ENCODE peak calls at places on chromosomes 13 and 19, in six cellular contexts. S is T-helper 22 cell; G is GM12865; O is stimulated activated naive CD4-positive, alpha-beta T cell treated with Interleukin-2 at 50 U/mL for 16 hours; W is sciatic nerve; Q is stimulated activated CD8-positive, alpha-beta memory T cell treated with anti-CD3 and anti-CD28 coated beads, Interleukin-12 subunit alpha, Interleukin-12 subunit beta, amount 100 ng/mL, for 4 hours. Y is an unnamed sample.

GRCh38 chr13:32255744-32256120 is 59.4 kb downstream of the ZAR1L start:
- DNase-seq in S (no peak), G (no peak), O (no peak), W (no peak), Q (no peak), Y (no peak)

GRCh38 chr19:3387645-3388589 is 21.5 kb downstream of the NFIC start:
- DNase-seq in S (no peak), G (no peak), O (no peak), W (peak; percentile 90), Q (no peak), Y (no peak)

GRCh38 chr13:21137696-21138095 is 38.7 kb downstream of the SKA3 start:
- DNase-seq in S (no peak), G (no peak), O (no peak), W (no peak), Q (no peak), Y (no peak)

GRCh38 chr13:21365574-21365973 is 93.5 kb downstream of the ZDHHC20 start:
- DNase-seq in S (no peak), G (no peak), O (no peak), W (no peak), Q (peak; percentile 9), Y (peak; percentile 31)

GRCh38 chr13:34162545-34162936 is 344.6 kb downstream of the RFC3 start:
- DNase-seq in S (no peak), G (peak; percentile 1), O (no peak), W (no peak), Q (no peak), Y (no peak)

GRCh38 chr13:24033527-24034302 is 126.8 kb upstream of the SPATA13 start:
- DNase-seq in S (no peak), G (no peak), O (no peak), W (no peak), Q (no peak), Y (no peak)

GRCh38 chr19:46890423-46891170 is 29.8 kb downstream of the ARHGAP35 start:
- DNase-seq in S (no peak), G (no peak), O (no peak), W (no peak), Q (no peak), Y (no peak)

GRCh38 chr13:31334547-31334946 is 134.8 kb downstream of the B3GLCT start:
- DNase-seq in S (no peak), G (no peak), O (no peak), W (no peak), Q (no peak), Y (no peak)

GRCh38 chr19:51546650-51547396 is 15.4 kb upstream of the SIGLEC6 start:
- DNase-seq in S (no peak), G (no peak), O (no peak), W (no peak), Q (no peak), Y (no peak)

GRCh38 chr13:60869225-60869624 is 472.2 kb downstream of the TDRD3 start:
- DNase-seq in S (no peak), G (no peak), O (no peak), W (no peak), Q (no peak), Y (no peak)

GRCh38 chr13:27266937-27267336 is 3.7 kb upstream of the RASL11A start:
- DNase-seq in S (no peak), G (no peak), O (no peak), W (no peak), Q (no peak), Y (no peak)

GRCh38 chr13:33639158-33639557 is 178.8 kb upstream of the RFC3 start:
- DNase-seq in S (no peak), G (no peak), O (no peak), W (no peak), Q (no peak), Y (no peak)

GRCh38 chr19:11279505-11280236 is 16.3 kb upstream of the TSPAN16 start:
- DNase-seq in S (peak; percentile 26), G (peak; percentile 88), O (no peak), W (no peak), Q (no peak), Y (no peak)